ENCODE peak calls at places on chromosomes 13 and 19, in four cellular contexts. J, U, C and M are unnamed samples.

GRCh38 chr13:97498419-97498818 is 64.5 kb downstream of the RAP2A start:
- DNase-seq in U (no peak), C (peak; percentile 4), J (no peak), M (no peak)

GRCh38 chr13:38943231-38943630 is 47.4 kb downstream of the STOML3 start:
- DNase-seq in C (no peak), U (no peak), J (no peak), M (no peak)

GRCh38 chr19:51440846-51441409 is 17.3 kb downstream of the SIGLEC8 start:
- DNase-seq in J (no peak), C (no peak), U (no peak), M (no peak)

GRCh38 chr13:93420206-93420605 is 193.6 kb downstream of the GPC6 start:
- DNase-seq in C (no peak), U (no peak), J (no peak), M (no peak)

GRCh38 chr13:80666782-80667537 is 326.0 kb upstream of the SPRY2 start:
- DNase-seq in J (no peak), U (no peak), C (no peak), M (no peak)

GRCh38 chr13:77595166-77595810 is 59.8 kb downstream of the SCEL start:
- DNase-seq in J (no peak), U (no peak), C (no peak), M (no peak)

GRCh38 chr13:29758591-29759114 is 91.8 kb downstream of the UBL3 start:
- DNase-seq in C (peak; percentile 26), U (no peak), J (no peak), M (peak; percentile 63)

GRCh38 chr13:64505511-64505910 is 2724.6 kb downstream of the PCDH9 start:
- DNase-seq in J (no peak), U (no peak), C (no peak), M (no peak)

GRCh38 chr13:110237895-110238294 is 69.1 kb downstream of the COL4A1 start:
- DNase-seq in C (no peak), J (no peak), U (no peak), M (no peak)

GRCh38 chr13:26254583-26255102 is 714 bp downstream of the CDK8 start:
- DNase-seq in C (peak; percentile 62), J (peak; percentile 58), U (peak; percentile 62), M (no peak)

GRCh38 chr13:78299832-78300623 is 303.3 kb downstream of the POU4F1 start:
- DNase-seq in J (no peak), C (no peak), U (no peak), M (no peak)

GRCh38 chr19:48401277-48401676 is 7.8 kb downstream of the GRIN2D start:
- DNase-seq in C (no peak), U (no peak), J (no peak), M (no peak)

GRCh38 chr13:79780240-79780639 is 299.3 kb downstream of the NDFIP2 start:
- DNase-seq in J (no peak), C (no peak), U (no peak), M (no peak)

GRCh38 chr19:6318772-6319171 is 14.6 kb downstream of the ACER1 start:
- DNase-seq in U (no peak), J (no peak), C (no peak), M (no peak)

GRCh38 chr19:51020988-51021651 is 1.6 kb upstream of the KLK10 start:
- DNase-seq in J (no peak), U (no peak), C (peak; percentile 30), M (peak; percentile 66)

GRCh38 chr19:405138-405965 is 3.6 kb downstream of the C2CD4C start:
- DNase-seq in J (no peak), C (no peak), U (no peak), M (no peak)

GRCh38 chr19:1161716-1162115 is 12.4 kb downstream of the SBNO2 start:
- DNase-seq in U (no peak), J (no peak), C (peak; percentile 29), M (no peak)

GRCh38 chr19:49094505-49095482 is 9.5 kb downstream of the SNRNP70 start:
- DNase-seq in U (no peak), J (no peak), C (no peak), M (no peak)

GRCh38 chr13:84430441-84430840 is 548.2 kb upstream of the SLITRK1 start:
- DNase-seq in U (no peak), J (no peak), C (no peak), M (no peak)

GRCh38 chr13:107211073-107211472 is 643.1 kb upstream of the ARGLU1 start:
- DNase-seq in U (peak; percentile 79), C (peak; percentile 91), J (no peak), M (peak; percentile 85)

GRCh38 chr13:41601718-41602445 is 144.5 kb downstream of the RGCC start:
- DNase-seq in J (no peak), C (no peak), U (no peak), M (no peak)